ENCODE peak calls at places on chromosome 10, in four cellular contexts. P, S, D and C are unnamed samples. For H3K4me1, the result is how much of the 10 kb centered on the place peaks cover.

GRCh38 chr10:71468363-71469094 is 71.8 kb downstream of the CDH23 start:
- DNase-seq in P (no peak), S (no peak), D (no peak), C (no peak)

GRCh38 chr10:117615649-117616048 is 73.1 kb downstream of the EMX2 start:
- DNase-seq in P (no peak), S (no peak), D (no peak), C (no peak)

GRCh38 chr10:5165738-5166137 is 19.2 kb downstream of the AKR1C8 start:
- DNase-seq in P (no peak), S (peak), D (no peak), C (peak)

GRCh38 chr10:63206997-63207952 is 74.1 kb downstream of the NRBF2 start:
- DNase-seq in P (no peak), S (peak), D (no peak), C (peak)

GRCh38 chr10:5805260-5805659 is 8.0 kb downstream of the GDI2 start:
- DNase-seq in P (no peak), S (no peak), D (no peak), C (no peak)

GRCh38 chr10:96334888-96335526 is 23.8 kb downstream of the OPALIN start:
- DNase-seq in P (peak), S (peak), D (peak), C (peak)

GRCh38 chr10:83991986-83992753 is 147.1 kb upstream of the GHITM start:
- DNase-seq in P (peak), S (no peak), D (peak), C (peak)

GRCh38 chr10:52779541-52780390 is 7.2 kb upstream of the MBL2 start:
- DNase-seq in P (peak), S (peak), D (peak), C (peak)

GRCh38 chr10:130454543-130455000 is 318.4 kb downstream of the GLRX3 start:
- DNase-seq in P (no peak), S (no peak), D (no peak), C (no peak)

DNA sequence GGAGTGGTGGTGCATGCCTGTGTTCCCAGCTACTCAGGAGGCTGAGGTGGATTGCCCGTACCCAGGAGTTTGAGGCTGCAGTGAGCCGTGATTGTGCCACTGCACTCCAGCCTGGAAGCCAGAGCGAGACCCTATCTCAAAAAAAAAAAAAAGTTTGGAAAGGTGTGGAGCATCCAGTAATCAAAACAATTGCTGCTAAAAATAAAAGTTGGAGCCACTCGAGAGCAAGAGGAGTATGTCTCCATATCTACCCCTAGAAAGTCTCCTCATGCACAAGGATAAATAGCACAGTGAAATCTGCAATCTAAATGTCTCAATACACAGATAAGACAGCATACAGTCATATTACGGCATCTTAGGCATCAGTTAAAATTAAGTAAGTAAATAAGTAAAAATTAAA is 81.5 kb upstream of the NEBL start:
- DNase-seq in P (no peak), S (no peak), D (no peak), C (no peak)
- H3K56ac ChIP-seq in P (no peak), S (no peak), D (no peak), C (no peak)

GRCh38 chr10:20228748-20229147 is 412.5 kb downstream of the PLXDC2 start:
- DNase-seq in P (no peak), S (no peak), D (no peak), C (no peak)
- H3K4me1 ChIP-seq in P (under half), S (under half), D (under half), C (under half)

DNA sequence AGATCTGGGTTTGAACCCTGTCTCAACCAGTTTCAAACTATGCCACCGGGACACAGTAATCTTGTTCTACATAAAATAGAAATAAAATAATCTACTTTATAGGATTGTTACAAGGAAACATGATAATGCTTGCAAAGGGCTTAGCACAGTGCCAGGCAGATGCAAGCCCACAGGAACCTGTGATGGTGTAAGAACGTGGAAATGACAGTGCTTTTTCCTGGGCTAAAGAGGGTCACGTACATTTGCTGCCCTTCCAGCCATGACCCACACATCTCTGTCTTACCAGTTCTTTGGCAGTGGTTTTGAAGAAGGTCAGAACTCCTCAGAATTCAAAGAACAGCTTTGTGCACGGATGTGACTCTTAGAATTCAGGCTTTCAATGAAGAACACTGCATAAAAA is 282.9 kb downstream of the CSTF2T start:
- DNase-seq in P (no peak), S (no peak), D (no peak), C (no peak)
- H2BK15ac ChIP-seq in P (no peak), S (no peak), D (no peak), C (no peak)

GRCh38 chr10:104435822-104436221 is 82.2 kb downstream of the CFAP58 start:
- DNase-seq in P (no peak), S (peak), D (no peak), C (no peak)
- H3K56ac ChIP-seq in P (no peak), S (no peak), D (no peak), C (no peak)

DNA sequence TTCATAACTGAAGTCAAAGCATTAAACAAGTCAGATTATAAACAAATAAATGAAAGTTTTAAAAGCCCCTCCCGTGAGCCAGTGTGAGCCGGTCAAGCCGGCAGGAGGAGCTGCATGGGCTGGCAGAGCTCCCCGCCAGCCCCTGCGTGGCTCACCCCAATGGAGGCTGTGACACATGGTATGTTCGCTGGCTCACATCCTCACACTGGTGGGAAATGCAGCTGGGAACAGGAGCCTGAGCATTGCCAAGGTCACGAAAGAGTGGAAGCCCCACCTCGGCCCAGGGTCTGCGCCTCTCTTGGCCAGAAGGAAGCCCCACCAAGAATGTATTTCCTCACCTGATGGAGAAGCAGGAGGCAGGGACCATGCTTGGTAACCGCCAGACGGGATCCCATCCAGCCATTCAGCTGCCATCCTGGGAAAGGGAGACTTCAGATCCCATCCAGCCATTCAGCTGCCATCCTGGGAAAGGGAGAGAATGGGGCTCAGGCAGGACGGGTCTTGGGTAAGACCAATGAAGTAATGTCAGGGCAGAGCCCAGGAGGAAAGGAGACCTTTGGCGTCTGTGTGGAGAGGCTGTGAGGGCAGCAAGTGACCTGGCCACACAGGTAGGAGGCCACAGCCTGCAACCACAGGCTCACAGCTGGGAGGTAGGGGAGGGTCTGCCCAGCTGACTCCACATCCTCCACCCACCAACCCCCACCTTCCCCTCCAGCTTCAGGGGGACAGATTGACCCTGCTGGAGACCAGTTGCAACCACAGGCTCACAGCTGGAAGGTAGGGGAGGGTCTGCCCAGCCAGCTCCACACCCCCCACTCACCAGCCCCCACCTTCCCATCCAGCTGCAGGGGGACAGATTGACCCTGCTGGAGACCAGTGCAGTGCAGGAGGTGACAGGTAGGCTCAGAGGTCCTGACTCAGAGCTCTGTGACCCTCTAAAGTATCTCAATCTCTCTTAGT is 262.0 kb upstream of the TCERG1L start:
- DNase-seq in P (no peak), S (no peak), D (no peak), C (no peak)
- H3K4me1 ChIP-seq in P (under half), S (under half), D (under half), C (under half)

GRCh38 chr10:47024399-47025252 is 113.4 kb downstream of the PTPN20 start:
- DNase-seq in P (peak), S (peak), D (peak), C (peak)

GRCh38 chr10:47021850-47022249 is 110.6 kb downstream of the PTPN20 start:
- DNase-seq in P (no peak), S (no peak), D (peak), C (no peak)

GRCh38 chr10:47024046-47024322 is 112.8 kb downstream of the PTPN20 start:
- DNase-seq in P (peak), S (no peak), D (peak), C (no peak)

GRCh38 chr10:47022311-47023131 is 111.3 kb downstream of the PTPN20 start:
- DNase-seq in P (no peak), S (no peak), D (peak), C (no peak)

GRCh38 chr10:47023237-47024045 is 112.2 kb downstream of the PTPN20 start:
- DNase-seq in P (peak), S (no peak), D (peak), C (no peak)
- H2BK15ac ChIP-seq in P (no peak), S (peak), D (peak), C (no peak)

DNA sequence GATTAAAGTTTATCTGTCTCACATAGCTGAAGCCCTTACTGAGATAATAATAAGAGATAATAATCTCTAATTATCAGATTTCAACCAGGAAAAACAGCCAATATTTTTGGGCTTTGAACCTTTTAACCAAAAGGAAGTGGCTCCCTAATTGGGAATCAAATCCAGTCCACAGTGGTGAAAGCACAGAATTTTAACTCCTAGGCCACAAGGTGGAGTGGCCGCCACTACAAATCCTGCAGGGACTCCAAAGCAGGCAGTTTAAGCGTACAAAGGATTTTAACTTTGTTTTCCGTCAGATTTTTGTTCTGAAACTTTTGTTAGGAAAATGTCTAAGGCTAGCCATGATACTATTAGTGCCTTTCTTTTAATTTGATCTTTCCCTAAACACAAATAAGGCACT is 99.6 kb upstream of the CCNY start:
- DNase-seq in P (no peak), S (peak), D (no peak), C (no peak)
- H3K56ac ChIP-seq in P (no peak), S (no peak), D (no peak), C (no peak)